ENCODE peak calls at places on chromosome 6, in nine cellular contexts. One of them, this sample, is unnamed.

GRCh38 chr6:4355241-4355640 is 219.9 kb upstream of the ECI2 start:
- DNase-seq in ecto neural progenitor cell: no peak
- DNase-seq in SJSA1: peak
- DNase-seq in GM12878: no peak
- DNase-seq in CD8-positive, alpha-beta memory T cell: no peak
- DNase-seq in NCI-H524: no peak
- DNase-seq in left colon: no peak
- DNase-seq in KG1: no peak
- DNase-seq in NAMALWA: no peak
- DNase-seq in this sample: no peak

GRCh38 chr6:151493495-151494234 is at the start of gene CCDC170:
- DNase-seq in ecto neural progenitor cell: peak
- DNase-seq in SJSA1: peak
- DNase-seq in GM12878: no peak
- DNase-seq in CD8-positive, alpha-beta memory T cell: no peak
- DNase-seq in NCI-H524: peak
- DNase-seq in left colon: peak
- DNase-seq in KG1: no peak
- DNase-seq in NAMALWA: no peak
- DNase-seq in this sample: peak

GRCh38 chr6:143323729-143324465 is 126.6 kb downstream of the ADAT2 start:
- DNase-seq in ecto neural progenitor cell: no peak
- DNase-seq in SJSA1: no peak
- DNase-seq in GM12878: no peak
- DNase-seq in CD8-positive, alpha-beta memory T cell: no peak
- DNase-seq in NCI-H524: no peak
- DNase-seq in left colon: no peak
- DNase-seq in KG1: peak
- DNase-seq in NAMALWA: no peak
- DNase-seq in this sample: no peak

GRCh38 chr6:147507162-147508072 is 1.1 kb upstream of the SAMD5 start:
- DNase-seq in ecto neural progenitor cell: peak
- DNase-seq in SJSA1: peak
- DNase-seq in GM12878: no peak
- DNase-seq in CD8-positive, alpha-beta memory T cell: no peak
- DNase-seq in NCI-H524: peak
- DNase-seq in left colon: peak
- DNase-seq in KG1: no peak
- DNase-seq in NAMALWA: no peak
- DNase-seq in this sample: peak

GRCh38 chr6:20630136-20630535 is 95.9 kb downstream of the CDKAL1 start:
- DNase-seq in ecto neural progenitor cell: no peak
- DNase-seq in SJSA1: no peak
- DNase-seq in GM12878: no peak
- DNase-seq in CD8-positive, alpha-beta memory T cell: no peak
- DNase-seq in NCI-H524: no peak
- DNase-seq in left colon: no peak
- DNase-seq in KG1: no peak
- DNase-seq in NAMALWA: no peak
- DNase-seq in this sample: no peak

GRCh38 chr6:3532296-3532916 is 75.6 kb upstream of the SLC22A23 start:
- DNase-seq in ecto neural progenitor cell: peak
- DNase-seq in SJSA1: no peak
- DNase-seq in GM12878: no peak
- DNase-seq in CD8-positive, alpha-beta memory T cell: no peak
- DNase-seq in NCI-H524: no peak
- DNase-seq in left colon: no peak
- DNase-seq in KG1: no peak
- DNase-seq in NAMALWA: no peak
- DNase-seq in this sample: no peak

GRCh38 chr6:137942736-137943135 is 75.7 kb downstream of the TNFAIP3 start:
- DNase-seq in ecto neural progenitor cell: no peak
- DNase-seq in SJSA1: no peak
- DNase-seq in GM12878: no peak
- DNase-seq in CD8-positive, alpha-beta memory T cell: no peak
- DNase-seq in NCI-H524: no peak
- DNase-seq in left colon: no peak
- DNase-seq in KG1: no peak
- DNase-seq in NAMALWA: no peak
- DNase-seq in this sample: no peak

GRCh38 chr6:118551063-118551672 is 3.1 kb downstream of the PLN start:
- DNase-seq in ecto neural progenitor cell: no peak
- DNase-seq in SJSA1: peak
- DNase-seq in GM12878: no peak
- DNase-seq in CD8-positive, alpha-beta memory T cell: peak
- DNase-seq in NCI-H524: peak
- DNase-seq in left colon: no peak
- DNase-seq in KG1: no peak
- DNase-seq in NAMALWA: peak
- DNase-seq in this sample: no peak

GRCh38 chr6:7496266-7496875 is 45.1 kb upstream of the DSP start:
- DNase-seq in ecto neural progenitor cell: no peak
- DNase-seq in SJSA1: no peak
- DNase-seq in GM12878: no peak
- DNase-seq in CD8-positive, alpha-beta memory T cell: no peak
- DNase-seq in NCI-H524: no peak
- DNase-seq in left colon: no peak
- DNase-seq in KG1: no peak
- DNase-seq in NAMALWA: no peak
- DNase-seq in this sample: no peak

GRCh38 chr6:53347250-53347920 is 1.4 kb downstream of the ELOVL5 start:
- DNase-seq in ecto neural progenitor cell: no peak
- DNase-seq in SJSA1: no peak
- DNase-seq in GM12878: no peak
- DNase-seq in CD8-positive, alpha-beta memory T cell: peak
- DNase-seq in NCI-H524: peak
- DNase-seq in left colon: peak
- DNase-seq in KG1: peak
- DNase-seq in NAMALWA: peak
- DNase-seq in this sample: no peak

GRCh38 chr6:158575550-158575949 is 15.7 kb downstream of the TMEM181 start:
- DNase-seq in ecto neural progenitor cell: no peak
- DNase-seq in SJSA1: no peak
- DNase-seq in GM12878: no peak
- DNase-seq in CD8-positive, alpha-beta memory T cell: no peak
- DNase-seq in NCI-H524: no peak
- DNase-seq in left colon: no peak
- DNase-seq in KG1: no peak
- DNase-seq in NAMALWA: no peak
- DNase-seq in this sample: no peak

GRCh38 chr6:90887764-90888163 is 300.9 kb upstream of the MAP3K7 start:
- DNase-seq in ecto neural progenitor cell: no peak
- DNase-seq in SJSA1: no peak
- DNase-seq in GM12878: no peak
- DNase-seq in CD8-positive, alpha-beta memory T cell: no peak
- DNase-seq in NCI-H524: no peak
- DNase-seq in left colon: no peak
- DNase-seq in KG1: no peak
- DNase-seq in NAMALWA: no peak
- DNase-seq in this sample: no peak

GRCh38 chr6:17042422-17043147 is 59.3 kb upstream of the STMND1 start:
- DNase-seq in ecto neural progenitor cell: peak
- DNase-seq in SJSA1: peak
- DNase-seq in GM12878: no peak
- DNase-seq in CD8-positive, alpha-beta memory T cell: no peak
- DNase-seq in NCI-H524: peak
- DNase-seq in left colon: peak
- DNase-seq in KG1: no peak
- DNase-seq in NAMALWA: no peak
- DNase-seq in this sample: peak

GRCh38 chr6:52299598-52300144 is 15.1 kb upstream of the MCM3 start:
- DNase-seq in ecto neural progenitor cell: no peak
- DNase-seq in SJSA1: no peak
- DNase-seq in GM12878: no peak
- DNase-seq in CD8-positive, alpha-beta memory T cell: no peak
- DNase-seq in NCI-H524: no peak
- DNase-seq in left colon: no peak
- DNase-seq in KG1: no peak
- DNase-seq in NAMALWA: no peak
- DNase-seq in this sample: no peak

GRCh38 chr6:12068899-12069557 is 56.9 kb downstream of the HIVEP1 start:
- DNase-seq in ecto neural progenitor cell: no peak
- DNase-seq in SJSA1: no peak
- DNase-seq in GM12878: no peak
- DNase-seq in CD8-positive, alpha-beta memory T cell: no peak
- DNase-seq in NCI-H524: no peak
- DNase-seq in left colon: no peak
- DNase-seq in KG1: no peak
- DNase-seq in NAMALWA: no peak
- DNase-seq in this sample: no peak

GRCh38 chr6:56073761-56074160 is 173.6 kb downstream of the COL21A1 start:
- DNase-seq in ecto neural progenitor cell: no peak
- DNase-seq in SJSA1: no peak
- DNase-seq in GM12878: no peak
- DNase-seq in CD8-positive, alpha-beta memory T cell: no peak
- DNase-seq in NCI-H524: no peak
- DNase-seq in left colon: no peak
- DNase-seq in KG1: no peak
- DNase-seq in NAMALWA: no peak
- DNase-seq in this sample: no peak

GRCh38 chr6:143125896-143126573 is 65.3 kb downstream of the AIG1 start:
- DNase-seq in ecto neural progenitor cell: no peak
- DNase-seq in SJSA1: peak
- DNase-seq in GM12878: no peak
- DNase-seq in CD8-positive, alpha-beta memory T cell: no peak
- DNase-seq in NCI-H524: no peak
- DNase-seq in left colon: no peak
- DNase-seq in KG1: no peak
- DNase-seq in NAMALWA: no peak
- DNase-seq in this sample: no peak

GRCh38 chr6:24689964-24690363 is 23.1 kb downstream of the ACOT13 start:
- DNase-seq in ecto neural progenitor cell: no peak
- DNase-seq in SJSA1: no peak
- DNase-seq in GM12878: no peak
- DNase-seq in CD8-positive, alpha-beta memory T cell: no peak
- DNase-seq in NCI-H524: no peak
- DNase-seq in left colon: no peak
- DNase-seq in KG1: no peak
- DNase-seq in NAMALWA: no peak
- DNase-seq in this sample: no peak

This sample was measured in nephron progenitor cell.